ENCODE peak calls at places on chromosomes 11 and 22, in ten cellular contexts. J is AG09319, H is psoas muscle, Q is adrenal gland, G is neural progenitor cell, W is OCI-LY7, E is NB4, I is PC-3, F is PC-9, V is progenitor cell of endocrine pancreas. Z is an unnamed sample.

GRCh38 chr11:119315139-119316016 is 1.6 kb downstream of the MCAM start:
- DNase-seq in J (no peak), H (peak; percentile 35), Q (peak; percentile 48), G (peak; percentile 61), W (peak; percentile 73), E (no peak), I (peak; percentile 84), F (peak; percentile 71), V (no peak), Z (no peak)

GRCh38 chr11:126799974-126800373 is 200.6 kb downstream of the KIRREL3 start:
- DNase-seq in J (peak; percentile 53), H (no peak), Q (no peak), G (no peak), W (no peak), E (no peak), I (no peak), F (no peak), V (no peak), Z (no peak)

GRCh38 chr11:70481625-70482528 is 83.5 kb downstream of the CTTN start:
- DNase-seq in J (peak; percentile 14), H (peak; percentile 74), Q (peak; percentile 95), G (no peak), W (no peak), E (no peak), I (peak; percentile 94), F (peak; percentile 100), V (no peak), Z (no peak)

GRCh38 chr11:119749006-119749565 is 20.1 kb upstream of the NECTIN1 start:
- DNase-seq in J (no peak), H (no peak), Q (no peak), G (no peak), W (no peak), E (no peak), I (no peak), F (no peak), V (no peak), Z (no peak)

GRCh38 chr11:46237248-46238077 is 40.0 kb upstream of the CREB3L1 start:
- DNase-seq in J (peak; percentile 51), H (peak; percentile 59), Q (peak; percentile 91), G (peak; percentile 70), W (no peak), E (peak; percentile 96), I (peak; percentile 83), F (peak; percentile 81), V (no peak), Z (peak; percentile 27)

GRCh38 chr11:126917531-126918204 is 82.9 kb downstream of the KIRREL3 start:
- DNase-seq in J (peak; percentile 94), H (no peak), Q (no peak), G (no peak), W (no peak), E (no peak), I (peak; percentile 70), F (peak; percentile 53), V (no peak), Z (no peak)

GRCh38 chr11:118353084-118353710 is 6.2 kb upstream of the UBE4A start:
- DNase-seq in J (no peak), H (no peak), Q (no peak), G (no peak), W (peak; percentile 60), E (peak; percentile 62), I (peak; percentile 67), F (no peak), V (no peak), Z (no peak)

GRCh38 chr11:118076754-118077281 is at the start of gene TMPRSS4:
- DNase-seq in J (no peak), H (no peak), Q (no peak), G (no peak), W (no peak), E (no peak), I (peak; percentile 83), F (peak; percentile 99), V (peak; percentile 15), Z (no peak)

GRCh38 chr22:40401532-40401931 is 31.1 kb downstream of the SGSM3 start:
- DNase-seq in J (no peak), H (no peak), Q (no peak), G (no peak), W (no peak), E (peak; percentile 51), I (no peak), F (no peak), V (no peak), Z (no peak)

GRCh38 chr11:68430801-68431200 is 29.8 kb upstream of the PPP6R3 start:
- DNase-seq in J (no peak), H (no peak), Q (no peak), G (no peak), W (no peak), E (no peak), I (peak; percentile 70), F (peak; percentile 69), V (no peak), Z (no peak)

GRCh38 chr22:40030757-40031092 is 36.0 kb downstream of the FAM83F start:
- DNase-seq in J (no peak), H (no peak), Q (no peak), G (peak; percentile 6), W (no peak), E (peak; percentile 46), I (no peak), F (no peak), V (no peak), Z (no peak)

GRCh38 chr11:65402790-65403189 is 16.4 kb downstream of the FRMD8 start:
- DNase-seq in J (no peak), H (no peak), Q (no peak), G (no peak), W (no peak), E (no peak), I (no peak), F (no peak), V (no peak), Z (no peak)

GRCh38 chr11:23311986-23312940 is 452.0 kb upstream of the CCDC179 start:
- DNase-seq in J (no peak), H (no peak), Q (no peak), G (peak; percentile 3), W (no peak), E (no peak), I (peak; percentile 81), F (no peak), V (no peak), Z (no peak)

DNA sequence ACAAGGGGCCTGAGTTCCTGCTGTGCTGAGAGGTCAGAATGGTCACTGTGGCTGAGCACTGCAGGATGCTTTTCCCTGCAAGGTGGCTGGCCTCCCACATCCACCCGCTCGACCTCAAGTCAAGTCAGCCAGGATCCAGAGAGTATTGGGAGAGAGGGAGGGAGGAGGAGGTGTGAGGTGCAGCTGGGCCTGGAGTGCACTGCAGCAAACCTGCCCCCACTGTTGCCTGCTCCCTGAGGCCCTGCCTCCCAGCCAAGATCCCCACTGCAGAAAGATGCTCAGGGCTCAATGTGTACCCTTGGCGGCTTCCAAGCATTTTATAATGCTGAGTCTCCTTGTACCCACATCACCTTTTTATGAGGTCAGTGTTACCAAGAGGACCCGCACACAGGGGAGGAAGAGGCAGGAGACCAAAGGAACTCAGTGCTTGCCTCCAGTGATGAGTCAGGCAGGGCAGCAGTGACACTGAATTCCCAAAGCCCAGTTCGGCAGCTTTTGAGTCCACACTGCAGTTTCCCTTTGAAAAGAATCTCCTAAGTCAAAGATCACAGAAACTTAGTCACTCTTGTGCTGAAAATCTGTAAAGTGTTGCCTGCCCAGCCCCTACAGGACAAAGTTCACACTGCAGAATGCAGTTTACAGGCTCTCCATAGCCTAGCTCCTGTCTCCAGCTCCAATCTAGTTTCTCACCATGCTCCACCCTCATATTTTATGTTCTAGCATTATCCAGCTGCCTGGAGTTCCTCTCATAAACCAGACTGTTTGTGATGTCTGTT is 3.1 kb downstream of the ENDOD1 start:
- DNase-seq in J (no peak), H (no peak), Q (peak; percentile 46), G (peak; percentile 29), W (peak; percentile 62), E (peak; percentile 32), I (peak; percentile 92), F (peak; percentile 92), V (no peak), Z (peak; percentile 11)
- TF ChIP-seq CTCF in J (peak; percentile 50), H (peak; percentile 46), Q (peak; percentile 65), G (peak; percentile 53), W (peak; percentile 80), E (peak; percentile 62), I (peak; percentile 57), F (peak; percentile 68), V (peak; percentile 61), Z (peak; percentile 63)

DNA sequence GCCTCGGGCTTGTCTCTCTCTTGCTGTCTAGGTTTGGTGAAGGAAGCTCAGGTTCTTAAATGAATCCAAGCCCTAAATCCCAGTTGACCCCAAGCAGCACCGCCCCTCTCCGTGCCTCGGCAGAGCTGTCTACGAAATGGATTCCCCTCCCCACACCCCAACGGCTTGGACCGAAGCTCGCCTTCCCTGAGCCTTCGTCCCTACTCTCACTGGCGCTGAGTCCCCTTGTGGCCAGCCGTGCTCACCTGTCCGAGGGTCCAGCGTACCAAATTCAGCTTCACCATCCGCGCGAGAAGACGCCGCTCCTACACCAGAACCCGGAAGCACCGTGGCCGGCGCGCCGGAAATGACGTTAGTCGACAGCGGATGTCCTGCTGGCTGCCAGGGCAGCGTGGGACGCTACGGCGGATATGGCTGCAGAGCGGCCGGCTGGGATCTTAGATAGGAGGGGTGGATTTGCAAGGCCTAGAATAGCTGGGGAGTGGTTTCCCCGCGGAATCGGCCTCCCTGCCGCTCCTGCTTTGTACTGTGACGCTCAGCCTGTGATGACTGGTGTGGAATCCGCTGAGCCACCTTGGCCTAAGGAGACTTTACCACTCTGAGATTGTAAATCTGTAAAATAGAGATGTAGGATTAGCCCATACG is at the start of gene TFIP11:
- DNase-seq in J (peak; percentile 46), H (peak; percentile 95), Q (peak; percentile 93), G (peak; percentile 97), W (peak; percentile 91), E (peak; percentile 92), I (peak; percentile 91), F (peak; percentile 90), V (peak; percentile 90), Z (peak; percentile 88)
- TF ChIP-seq CTCF in J (no peak), H (no peak), Q (peak; percentile 26), G (peak; percentile 31), W (no peak), E (no peak), I (no peak), F (no peak), V (peak; percentile 51), Z (no peak)

GRCh38 chr11:61555051-61555969 is 25.6 kb downstream of the SYT7 start:
- DNase-seq in J (no peak), H (no peak), Q (no peak), G (peak; percentile 88), W (no peak), E (peak; percentile 26), I (peak; percentile 44), F (no peak), V (no peak), Z (peak; percentile 9)
- TF ChIP-seq CTCF in J (no peak), H (no peak), Q (no peak), G (peak; percentile 65), W (no peak), E (no peak), I (peak; percentile 32), F (no peak), V (peak; percentile 58), Z (peak; percentile 55)

DNA sequence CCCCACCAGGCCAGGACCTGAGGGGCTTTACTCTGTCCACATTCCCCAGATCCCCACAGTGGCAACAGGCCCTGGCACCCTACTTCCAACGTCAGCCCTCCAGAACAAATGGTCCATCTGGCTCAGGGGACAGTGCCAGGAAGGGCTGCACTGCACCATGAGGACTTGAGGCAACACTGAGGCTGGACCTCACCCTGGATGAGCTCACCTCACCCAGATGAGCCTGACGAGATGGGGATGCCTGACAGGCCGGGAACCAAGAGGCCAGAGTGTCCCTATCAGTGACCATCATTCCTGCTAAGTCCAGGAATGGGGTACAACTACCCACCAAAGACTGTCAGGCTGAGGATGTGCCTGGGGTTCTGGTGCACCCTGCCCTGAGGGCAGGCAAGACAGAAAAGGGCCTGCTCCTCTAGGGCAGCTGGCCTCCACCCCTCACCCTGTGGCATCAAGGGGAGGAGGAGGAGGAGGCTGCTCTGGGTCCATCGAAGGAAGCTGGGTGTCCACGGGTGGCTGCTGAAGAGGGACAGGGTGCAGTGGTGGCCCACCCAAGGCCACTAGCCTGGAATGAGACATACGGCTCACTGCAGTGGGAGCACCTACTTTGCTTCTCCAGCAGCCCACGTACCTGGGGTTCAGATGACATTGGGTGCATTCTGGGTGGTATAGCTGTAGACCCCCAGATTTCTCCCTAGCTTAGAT is 14.6 kb downstream of the RSPH14 start:
- DNase-seq in J (no peak), H (no peak), Q (no peak), G (no peak), W (no peak), E (no peak), I (no peak), F (no peak), V (no peak), Z (no peak)
- TF ChIP-seq CTCF in J (no peak), H (no peak), Q (no peak), G (no peak), W (no peak), E (no peak), I (no peak), F (no peak), V (no peak), Z (no peak)

Z was measured in neural crest cell.